ENCODE peak calls at places on chromosome 10, in six cellular contexts. A is stomach, M is H54, I is HepG2, H is gastrocnemius medialis, V is adrenal gland. C is an unnamed sample.

GRCh38 chr10:132151951-132152505 is 34.7 kb upstream of the DPYSL4 start:
- DNase-seq in H (no peak), A (no peak), I (no peak), V (no peak), M (no peak), C (no peak)

GRCh38 chr10:34024708-34025425 is 690.4 kb upstream of the NRP1 start:
- DNase-seq in A (no peak), V (no peak), I (no peak), M (no peak), H (no peak), C (no peak)

GRCh38 chr10:77544607-77545006 is 93.0 kb downstream of the KCNMA1 start:
- DNase-seq in A (no peak), M (no peak), I (no peak), V (no peak), H (no peak), C (no peak)

GRCh38 chr10:77156406-77156879 is 481.2 kb downstream of the KCNMA1 start:
- DNase-seq in V (no peak), M (peak; percentile 27), H (no peak), I (no peak), A (no peak), C (no peak)

GRCh38 chr10:93746844-93747284 is 10.9 kb upstream of the LGI1 start:
- DNase-seq in M (peak; percentile 76), V (no peak), A (no peak), H (no peak), I (peak; percentile 38), C (no peak)

GRCh38 chr10:344582-345200 is 209.4 kb downstream of the ZMYND11 start:
- DNase-seq in M (no peak), I (no peak), H (no peak), A (no peak), V (no peak), C (no peak)

GRCh38 chr10:60760711-60761210 is 17.5 kb upstream of the CDK1 start:
- DNase-seq in A (no peak), V (no peak), H (no peak), I (no peak), M (no peak), C (no peak)

GRCh38 chr10:28775773-28776172 is 98.5 kb downstream of the BAMBI start:
- DNase-seq in H (no peak), A (no peak), M (no peak), V (no peak), I (no peak), C (no peak)

GRCh38 chr10:23918090-23918704 is 290.7 kb upstream of the KIAA1217 start:
- DNase-seq in I (no peak), H (no peak), A (no peak), M (no peak), V (no peak), C (no peak)

GRCh38 chr10:14459670-14460069 is 128.9 kb upstream of the FRMD4A start:
- DNase-seq in A (no peak), I (no peak), M (no peak), V (no peak), H (no peak), C (no peak)

GRCh38 chr10:61986788-61987187 is 85.3 kb downstream of the ARID5B start:
- DNase-seq in H (no peak), A (no peak), I (no peak), V (no peak), M (no peak), C (no peak)

GRCh38 chr10:119973261-119973660 is 80.7 kb downstream of the SEC23IP start:
- DNase-seq in V (no peak), M (peak; percentile 17), A (no peak), H (no peak), I (no peak), C (no peak)

GRCh38 chr10:29023678-29024077 is 265.2 kb upstream of the LYZL1 start:
- DNase-seq in I (no peak), H (no peak), A (no peak), M (peak; percentile 5), V (no peak), C (no peak)

GRCh38 chr10:10925667-10926066 is 92.0 kb upstream of the CELF2 start:
- DNase-seq in I (no peak), A (no peak), V (no peak), H (no peak), M (no peak), C (no peak)

GRCh38 chr10:6498771-6499170 is 81.3 kb downstream of the PRKCQ start:
- DNase-seq in V (no peak), H (no peak), M (no peak), A (no peak), I (no peak), C (no peak)

DNA sequence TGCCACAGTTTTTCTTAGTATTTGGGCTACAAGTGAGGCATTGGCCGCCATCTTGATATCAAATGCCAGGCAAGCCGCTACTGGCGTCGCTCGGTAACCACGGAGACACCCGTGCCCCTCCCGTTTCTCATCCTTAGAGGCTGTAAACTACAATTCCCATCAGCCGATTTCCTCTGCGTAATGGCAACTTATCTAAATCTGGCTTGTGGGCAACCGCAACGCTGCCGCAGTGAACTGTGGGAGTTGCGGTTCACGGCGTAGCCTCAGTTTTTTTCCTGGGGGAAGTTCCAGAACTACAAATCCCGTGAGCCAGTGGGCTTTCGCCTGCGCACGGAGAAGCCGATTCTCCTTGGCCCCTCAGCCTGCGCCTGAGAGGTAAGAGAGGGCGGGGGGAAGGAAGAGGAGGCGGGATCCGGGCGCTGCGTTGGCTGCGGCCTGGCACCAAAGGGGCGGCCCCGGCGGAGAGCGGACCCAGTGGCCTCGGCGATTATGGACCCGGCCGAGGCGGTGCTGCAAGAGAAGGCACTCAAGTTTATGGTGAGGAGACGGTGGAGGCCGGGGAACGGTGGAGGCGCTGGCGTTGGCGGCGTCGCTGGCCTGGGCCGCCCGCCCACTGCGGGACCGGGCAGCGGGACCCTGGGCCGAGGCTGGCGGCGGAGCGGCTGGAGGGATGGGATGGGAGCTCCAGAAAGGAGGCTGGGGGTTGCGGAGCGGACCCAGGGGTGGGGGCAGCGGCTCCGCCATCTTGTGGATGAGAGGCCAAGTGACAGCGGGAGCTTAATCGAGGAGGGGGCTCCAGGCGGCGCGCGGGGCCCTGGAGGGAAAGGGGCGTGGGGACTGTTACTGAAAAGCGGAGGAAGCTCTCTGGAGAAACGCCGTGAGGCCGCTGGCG is at the start of gene BTRC:
- DNase-seq in H (peak; percentile 97), A (peak; percentile 97), M (peak; percentile 81), V (peak; percentile 96), I (peak; percentile 98), C (peak; percentile 84)
- TF ChIP-seq POLR2A in H (peak; percentile 78), A (peak; percentile 16), M (peak; percentile 88), V (peak; percentile 63), I (peak; percentile 81), C (peak; percentile 59)

GRCh38 chr10:110208614-110209398 is 1.4 kb downstream of the MXI1 start:
- DNase-seq in H (peak; percentile 14), A (peak; percentile 30), M (no peak), V (peak; percentile 62), I (no peak), C (peak; percentile 34)
- TF ChIP-seq POLR2A in H (peak; percentile 25), A (no peak), M (no peak), V (no peak), I (no peak), C (no peak)

DNA sequence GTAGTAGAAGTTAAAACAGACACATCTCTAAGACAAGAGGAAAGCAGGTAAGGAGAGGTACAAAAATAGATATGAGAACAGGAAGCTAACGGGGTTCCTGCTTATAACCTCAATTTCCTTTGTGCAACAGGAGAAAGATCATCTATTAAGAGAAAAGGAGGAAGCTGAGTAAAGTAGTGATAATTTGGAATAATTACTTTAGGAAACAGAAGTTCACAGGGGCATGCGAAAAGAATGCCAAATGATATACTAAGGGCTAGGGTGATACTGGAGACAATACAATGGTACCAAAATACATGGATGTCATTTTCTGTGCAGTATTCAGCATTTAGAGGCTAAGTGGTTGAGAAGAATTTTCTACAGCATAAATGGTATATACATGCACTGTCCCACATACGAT is 108.8 kb downstream of the NRBF2 start:
- DNase-seq in I (no peak), A (no peak), H (no peak), M (no peak), V (no peak), C (no peak)
- TF ChIP-seq POLR2A in I (no peak), A (no peak), H (no peak), M (no peak), V (no peak), C (no peak)

DNA sequence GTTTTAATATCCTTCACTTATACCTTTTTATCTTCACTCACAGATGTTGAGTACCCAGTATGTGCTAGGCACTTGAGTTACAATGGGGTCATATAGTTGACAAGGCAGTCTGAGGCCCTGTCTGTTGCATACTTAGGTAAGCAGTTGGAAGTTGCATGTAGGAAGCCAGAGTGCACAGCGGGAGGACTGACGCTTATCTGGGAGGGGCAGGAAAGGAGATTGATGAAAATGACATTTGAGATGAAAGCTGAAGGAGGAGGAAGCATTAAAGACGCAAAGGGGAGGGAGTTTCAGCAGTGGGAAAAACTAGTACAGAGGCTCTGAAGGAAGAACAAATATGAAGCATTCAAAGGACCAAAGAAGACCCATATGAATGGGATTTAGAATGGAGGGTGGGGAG is 266.2 kb downstream of the HTR7 start:
- DNase-seq in I (no peak), A (no peak), M (no peak), H (no peak), V (no peak), C (no peak)
- TF ChIP-seq POLR2A in I (no peak), A (no peak), M (no peak), H (no peak), V (no peak), C (no peak)

DNA sequence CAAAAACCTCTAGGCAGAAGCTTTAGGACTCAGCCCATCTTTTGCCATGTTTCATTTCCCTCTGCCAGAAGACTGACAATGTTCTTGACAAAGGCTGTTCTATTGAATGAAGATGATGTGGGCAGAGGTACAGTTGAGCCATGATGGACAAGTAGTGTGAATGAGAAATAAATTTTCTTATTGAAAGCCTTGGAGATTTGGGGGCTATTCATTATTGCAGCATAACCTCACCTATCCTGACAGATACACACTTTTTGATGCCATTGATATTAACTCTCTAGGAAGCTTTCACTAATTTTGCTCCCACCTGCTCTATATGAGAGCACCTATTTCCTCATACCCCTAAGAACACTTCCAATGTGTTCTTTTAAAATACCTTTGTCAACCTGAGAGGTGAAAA is 36.9 kb upstream of the HPS1 start:
- DNase-seq in A (no peak), H (no peak), V (no peak), M (no peak), I (no peak), C (no peak)
- TF ChIP-seq POLR2A in A (no peak), H (no peak), V (no peak), M (no peak), I (no peak), C (no peak)

GRCh38 chr10:43576062-43576461 is 1.6 kb upstream of the ZNF239 start:
- DNase-seq in I (no peak), A (no peak), V (no peak), M (no peak), H (no peak), C (no peak)

GRCh38 chr10:43574906-43575305 is 490 bp upstream of the ZNF239 start:
- DNase-seq in A (no peak), H (no peak), V (no peak), M (no peak), I (no peak), C (no peak)

GRCh38 chr10:43573250-43574034 is 974 bp downstream of the ZNF239 start:
- DNase-seq in H (no peak), M (no peak), V (no peak), A (no peak), I (no peak), C (no peak)

GRCh38 chr10:43576580-43576979 is 2.2 kb upstream of the ZNF239 start:
- DNase-seq in I (no peak), M (no peak), A (no peak), V (no peak), H (no peak), C (no peak)

GRCh38 chr10:43574035-43574892 is at the start of gene ZNF239:
- DNase-seq in V (peak; percentile 81), M (no peak), I (no peak), H (peak; percentile 81), A (peak; percentile 87), C (peak; percentile 24)
- TF ChIP-seq POLR2A in V (no peak), M (no peak), I (no peak), H (peak; percentile 16), A (no peak), C (no peak)